ENCODE peak calls at places on chromosomes 1 and 21, in seven cellular contexts. V is endodermal cell, Y is HFFc6, X is prostate gland, M is tibial artery, T is AG04450, D is fibroblast of lung. B is an unnamed sample.

GRCh38 chr21:37862536-37862935 is 53.7 kb downstream of the KCNJ6 start:
- DNase-seq in V (peak), Y (peak), X (no peak), M (no peak), T (no peak), D (peak), B (no peak)

GRCh38 chr1:221669441-221669840 is 72.4 kb downstream of the DUSP10 start:
- DNase-seq in V (no peak), Y (no peak), X (no peak), M (no peak), T (no peak), D (no peak), B (no peak)

GRCh38 chr1:242623118-242623517 is 98.6 kb upstream of the PLD5 start:
- DNase-seq in V (no peak), Y (no peak), X (no peak), M (no peak), T (no peak), D (no peak), B (no peak)

GRCh38 chr1:8348777-8349472 is 31.0 kb downstream of the SLC45A1 start:
- DNase-seq in V (peak), Y (peak), X (peak), M (peak), T (peak), D (peak), B (no peak)

GRCh38 chr1:3162483-3162882 is 93.5 kb downstream of the PRDM16 start:
- DNase-seq in V (no peak), Y (no peak), X (no peak), M (no peak), T (no peak), D (no peak), B (no peak)

GRCh38 chr1:17438176-17438976 is 1.1 kb downstream of the RCC2 start:
- DNase-seq in V (peak), Y (peak), X (peak), M (peak), T (no peak), D (peak), B (no peak)

GRCh38 chr1:115118596-115118995 is 29.3 kb upstream of the TSPAN2 start:
- DNase-seq in V (no peak), Y (no peak), X (no peak), M (no peak), T (no peak), D (no peak), B (no peak)

GRCh38 chr1:177243773-177244172 is 73.0 kb downstream of the BRINP2 start:
- DNase-seq in V (no peak), Y (no peak), X (no peak), M (no peak), T (no peak), D (no peak), B (no peak)

GRCh38 chr1:153100241-153100640 is 5.9 kb upstream of the SPRR2E start:
- DNase-seq in V (no peak), Y (peak), X (no peak), M (no peak), T (no peak), D (no peak), B (no peak)

GRCh38 chr1:216804107-216804506 is 80.9 kb upstream of the ESRRG start:
- DNase-seq in V (no peak), Y (no peak), X (no peak), M (no peak), T (no peak), D (no peak), B (no peak)

GRCh38 chr1:7420098-7420445 is 351.0 kb upstream of the VAMP3 start:
- DNase-seq in V (peak), Y (no peak), X (no peak), M (no peak), T (no peak), D (no peak), B (no peak)

GRCh38 chr1:155254714-155255242 is 505 bp downstream of the ENTREP3 start:
- DNase-seq in V (peak), Y (no peak), X (no peak), M (peak), T (no peak), D (no peak), B (no peak)

GRCh38 chr1:172826096-172826741 is 167.3 kb downstream of the FASLG start:
- DNase-seq in V (no peak), Y (peak), X (no peak), M (peak), T (peak), D (peak), B (peak)

GRCh38 chr1:57623039-57623790 is 199.4 kb upstream of the DAB1 start:
- DNase-seq in V (peak), Y (no peak), X (no peak), M (no peak), T (no peak), D (peak), B (no peak)

GRCh38 chr1:95935719-95936118 is 701.7 kb downstream of the RWDD3 start:
- DNase-seq in V (no peak), Y (no peak), X (no peak), M (no peak), T (no peak), D (no peak), B (no peak)

GRCh38 chr1:65955071-65955470 is 162.4 kb downstream of the PDE4B start:
- DNase-seq in V (no peak), Y (no peak), X (no peak), M (no peak), T (no peak), D (peak), B (no peak)

GRCh38 chr1:116990612-116991151 is 10.9 kb upstream of the CD101 start:
- DNase-seq in V (no peak), Y (no peak), X (peak), M (peak), T (no peak), D (peak), B (peak)

GRCh38 chr1:231557411-231557810 is 28.9 kb downstream of the TSNAX start:
- DNase-seq in V (no peak), Y (no peak), X (no peak), M (no peak), T (no peak), D (peak), B (no peak)

GRCh38 chr1:43750083-43750482 is 42.7 kb downstream of the ST3GAL3 start:
- DNase-seq in V (no peak), Y (no peak), X (no peak), M (no peak), T (no peak), D (peak), B (no peak)

GRCh38 chr1:58442114-58442513 is 104.4 kb downstream of the OMA1 start:
- DNase-seq in V (no peak), Y (no peak), X (no peak), M (no peak), T (no peak), D (no peak), B (no peak)

GRCh38 chr1:81125672-81126071 is 675.1 kb upstream of the ADGRL2 start:
- DNase-seq in V (no peak), Y (no peak), X (no peak), M (no peak), T (peak), D (peak), B (peak)

GRCh38 chr1:85734961-85735360 is 26.7 kb upstream of the ZNHIT6 start:
- DNase-seq in V (no peak), Y (no peak), X (no peak), M (no peak), T (no peak), D (no peak), B (no peak)
- TF ChIP-seq CTCF in V (no peak), Y (no peak), X (no peak), M (no peak), T (no peak), D (no peak), B (no peak)

GRCh38 chr1:174884001-174884400 is 115.7 kb upstream of the CACYBP start:
- DNase-seq in V (no peak), Y (no peak), X (no peak), M (no peak), T (no peak), D (no peak), B (no peak)

GRCh38 chr1:174880171-174880570 is 119.6 kb upstream of the CACYBP start:
- DNase-seq in V (no peak), Y (no peak), X (no peak), M (no peak), T (no peak), D (no peak), B (no peak)

DNA sequence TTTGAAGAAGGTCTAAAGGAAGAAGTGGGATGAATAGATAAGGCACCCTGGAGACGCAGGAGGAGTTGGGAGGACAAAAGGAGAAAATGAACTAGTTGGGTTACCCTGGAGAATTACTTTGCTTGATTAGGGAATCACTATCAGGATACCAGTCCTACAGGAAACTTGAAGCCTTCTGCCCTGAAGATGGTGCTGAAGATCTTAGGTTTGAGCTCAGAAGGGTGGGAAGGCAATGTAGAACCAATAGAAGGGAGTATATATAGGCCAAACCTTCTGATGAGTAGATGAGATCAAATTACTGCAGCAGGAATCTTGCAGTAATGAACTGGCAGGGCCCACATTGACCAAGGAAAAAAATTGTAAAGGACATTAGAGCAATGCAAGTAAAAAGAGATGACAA is 116.4 kb upstream of the CACYBP start:
- DNase-seq in V (peak), Y (peak), X (no peak), M (no peak), T (no peak), D (peak), B (peak)
- TF ChIP-seq CTCF in V (peak), Y (peak), X (no peak), M (no peak), T (no peak), D (peak), B (peak)

GRCh38 chr1:24989082-24989481 is 59.0 kb upstream of the RUNX3 start:
- DNase-seq in V (no peak), Y (no peak), X (no peak), M (no peak), T (no peak), D (no peak), B (no peak)

GRCh38 chr1:24987424-24987823 is 57.3 kb upstream of the RUNX3 start:
- DNase-seq in V (no peak), Y (no peak), X (no peak), M (no peak), T (no peak), D (no peak), B (no peak)

GRCh38 chr1:24990136-24990535 is 60.1 kb upstream of the RUNX3 start:
- DNase-seq in V (no peak), Y (no peak), X (no peak), M (no peak), T (no peak), D (no peak), B (no peak)

GRCh38 chr1:24987875-24988559 is 57.9 kb upstream of the RUNX3 start:
- DNase-seq in V (no peak), Y (no peak), X (no peak), M (no peak), T (no peak), D (no peak), B (no peak)

DNA sequence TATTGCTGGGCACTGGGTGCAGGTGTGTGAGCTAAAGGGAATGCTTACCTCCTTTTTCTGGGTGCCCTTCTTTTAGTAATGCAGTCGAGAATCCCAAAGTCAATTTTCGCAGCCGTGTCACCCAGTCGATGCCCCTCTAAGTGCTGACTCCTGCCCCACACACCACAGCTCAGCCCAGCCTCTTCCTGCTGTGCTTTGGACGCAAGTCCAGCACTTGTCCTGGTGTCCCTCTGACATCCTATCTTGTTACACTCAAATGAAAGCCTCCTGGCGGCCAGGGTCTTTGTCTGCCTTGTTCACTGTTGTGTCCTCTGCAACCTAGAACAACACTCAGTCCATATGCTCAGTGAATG is 58.5 kb upstream of the RUNX3 start:
- DNase-seq in V (no peak), Y (no peak), X (no peak), M (no peak), T (no peak), D (no peak), B (no peak)
- TF ChIP-seq CTCF in V (no peak), Y (no peak), X (no peak), M (no peak), T (no peak), D (no peak), B (no peak)

GRCh38 chr1:218164930-218165686 is 120.0 kb upstream of the RRP15 start:
- DNase-seq in V (peak), Y (no peak), X (peak), M (no peak), T (no peak), D (peak), B (no peak)

GRCh38 chr1:218165687-218166088 is 119.4 kb upstream of the RRP15 start:
- DNase-seq in V (no peak), Y (no peak), X (no peak), M (no peak), T (no peak), D (peak), B (no peak)

GRCh38 chr1:218163371-218163770 is 121.7 kb upstream of the RRP15 start:
- DNase-seq in V (no peak), Y (no peak), X (no peak), M (no peak), T (no peak), D (no peak), B (no peak)

GRCh38 chr1:218164111-218164929 is 120.8 kb upstream of the RRP15 start:
- DNase-seq in V (peak), Y (peak), X (peak), M (no peak), T (no peak), D (peak), B (no peak)
- TF ChIP-seq CTCF in V (peak), Y (no peak), X (no peak), M (no peak), T (peak), D (no peak), B (no peak)

DNA sequence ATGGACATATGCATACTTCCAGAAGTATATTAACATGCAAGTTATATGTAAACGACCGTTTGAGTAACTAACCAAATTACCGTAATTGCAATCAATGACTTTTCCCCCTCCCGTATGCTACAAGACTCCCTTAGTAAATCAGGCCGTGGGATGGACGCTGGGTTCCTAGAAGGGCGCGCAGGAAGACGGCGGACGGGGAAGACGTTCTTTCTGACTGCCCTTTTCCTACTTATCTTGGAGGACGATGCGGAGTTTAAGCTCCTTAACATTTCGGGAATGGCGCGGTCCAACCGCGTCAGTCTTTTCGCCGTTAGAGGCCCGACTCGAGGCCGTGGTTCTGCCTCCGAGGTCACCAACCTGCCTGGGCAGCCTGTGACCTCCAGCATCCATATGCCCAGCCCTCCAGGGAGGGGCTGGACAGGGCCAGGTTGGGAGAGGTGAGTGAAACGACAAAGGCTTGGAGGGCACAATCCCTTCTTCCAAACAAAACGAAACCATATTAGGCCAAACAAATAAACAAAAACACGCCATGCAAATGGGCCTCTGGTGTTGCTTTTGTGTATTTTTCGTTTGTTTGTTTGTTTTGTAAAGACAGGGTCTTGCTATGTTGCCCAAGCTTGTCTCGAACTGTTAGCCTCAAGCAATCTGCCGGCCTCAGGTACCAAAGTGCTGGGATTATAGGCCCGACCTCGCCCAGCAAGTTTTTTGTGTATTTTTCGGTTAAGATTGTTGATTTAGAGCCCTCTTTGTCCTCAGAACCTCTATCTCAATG is 873 bp upstream of the PI4KB start:
- DNase-seq in V (peak), Y (no peak), X (no peak), M (no peak), T (no peak), D (no peak), B (no peak)
- TF ChIP-seq CTCF in V (no peak), Y (no peak), X (no peak), M (no peak), T (no peak), D (no peak), B (no peak)

DNA sequence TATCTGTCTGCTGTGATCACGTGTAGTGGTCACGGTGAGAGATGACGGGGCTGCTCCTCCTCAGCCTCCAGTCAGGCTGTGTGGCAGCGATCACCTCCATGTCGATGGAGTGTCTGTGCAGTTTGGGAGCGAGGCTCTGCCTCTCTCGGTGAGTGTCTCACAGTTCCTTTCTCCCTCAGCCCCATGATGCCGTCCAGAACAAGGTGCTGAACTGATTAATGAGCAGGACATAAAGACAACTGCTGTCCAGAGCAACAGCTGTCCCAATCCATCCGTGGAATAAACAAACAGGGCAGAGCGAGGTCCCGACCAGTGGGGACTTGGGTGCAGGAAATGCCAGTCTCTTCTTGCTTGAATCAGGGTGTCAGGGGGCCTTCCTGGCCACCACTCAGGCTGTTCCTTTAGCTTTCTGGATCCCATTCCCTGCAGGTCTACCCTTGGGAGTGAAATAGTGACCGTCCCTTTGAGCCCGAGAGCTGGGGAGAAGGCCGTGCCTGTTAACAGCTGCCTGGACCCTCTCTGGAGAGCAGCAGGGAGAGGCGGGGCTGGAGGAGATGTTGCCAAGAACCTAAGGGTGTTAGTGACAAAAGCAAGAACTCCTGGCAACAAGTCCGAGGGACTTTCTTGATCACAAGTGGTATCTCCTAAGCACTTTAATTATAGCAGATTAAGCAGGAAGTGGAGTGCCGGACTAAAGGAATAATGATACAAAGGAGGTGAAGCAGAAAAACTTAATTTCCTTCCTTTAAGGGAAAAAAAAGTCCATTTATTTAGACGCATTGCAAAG is 443.9 kb downstream of the KIF26B start:
- DNase-seq in V (no peak), Y (peak), X (no peak), M (no peak), T (no peak), D (peak), B (no peak)
- TF ChIP-seq CTCF in V (no peak), Y (no peak), X (no peak), M (no peak), T (no peak), D (no peak), B (no peak)

GRCh38 chr1:211741799-211742198 is 66.4 kb upstream of the NEK2 start:
- DNase-seq in V (no peak), Y (no peak), X (no peak), M (no peak), T (no peak), D (no peak), B (no peak)

GRCh38 chr1:211742889-211743529 is 67.6 kb upstream of the NEK2 start:
- DNase-seq in V (no peak), Y (no peak), X (no peak), M (no peak), T (no peak), D (no peak), B (no peak)

GRCh38 chr1:211739671-211740411 is 64.4 kb upstream of the NEK2 start:
- DNase-seq in V (no peak), Y (no peak), X (no peak), M (no peak), T (no peak), D (no peak), B (no peak)

GRCh38 chr1:211742272-211742671 is 66.9 kb upstream of the NEK2 start:
- DNase-seq in V (no peak), Y (no peak), X (no peak), M (no peak), T (no peak), D (no peak), B (no peak)

DNA sequence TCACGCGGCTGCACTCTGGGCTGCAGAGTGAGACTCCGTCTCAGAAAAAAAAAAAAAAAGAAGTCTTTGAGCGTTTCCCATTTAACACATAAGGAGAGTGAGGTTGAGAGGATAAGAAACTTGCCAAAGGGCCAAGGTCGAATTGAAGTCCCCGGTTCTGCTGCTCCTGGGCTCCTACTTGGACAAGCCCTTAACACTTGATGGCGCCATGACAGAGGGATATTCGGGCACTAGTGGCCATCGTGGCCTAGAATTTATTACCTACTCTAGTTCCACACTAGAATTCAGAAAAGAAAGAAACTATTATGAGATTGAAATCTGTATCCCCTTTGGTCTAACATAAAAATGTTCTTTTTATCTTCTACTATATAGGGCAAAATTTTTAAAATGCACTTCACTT is 65.7 kb upstream of the NEK2 start:
- DNase-seq in V (peak), Y (no peak), X (no peak), M (no peak), T (no peak), D (no peak), B (no peak)
- TF ChIP-seq CTCF in V (peak), Y (no peak), X (no peak), M (no peak), T (no peak), D (no peak), B (no peak)